ENCODE peak calls at places on chromosomes 7 and 10, in ten cellular contexts. I, U, K, R, H, D, G, P, Y and F are unnamed samples.

GRCh38 chr10:79148452-79149344 is 79.9 kb downstream of the ZMIZ1 start:
- DNase-seq in H (peak), I (no peak), R (peak), D (peak), U (no peak), Y (no peak), K (peak), G (peak), P (no peak), F (peak)

GRCh38 chr10:132158810-132159209 is 27.9 kb upstream of the DPYSL4 start:
- DNase-seq in U (no peak), H (no peak), Y (no peak), R (no peak), D (peak), I (no peak), K (no peak), G (no peak), P (no peak), F (no peak)

GRCh38 chr10:73905256-73906018 is 5.5 kb upstream of the PLAU start:
- DNase-seq in R (no peak), H (no peak), I (no peak), Y (no peak), K (no peak), U (no peak), G (no peak), D (no peak), P (no peak), F (no peak)

GRCh38 chr10:86180861-86181260 is 185.7 kb downstream of the GRID1 start:
- DNase-seq in K (peak), D (no peak), P (no peak), I (no peak), G (no peak), H (no peak), R (no peak), U (no peak), Y (no peak), F (no peak)

GRCh38 chr7:7051221-7051877 is 131.0 kb upstream of the C1GALT1 start:
- DNase-seq in Y (no peak), K (no peak), P (no peak), G (no peak), D (no peak), U (peak), R (peak), I (no peak), H (no peak), F (no peak)

GRCh38 chr7:32200593-32200992 is 130.4 kb upstream of the PDE1C start:
- DNase-seq in D (no peak), P (no peak), H (no peak), Y (no peak), G (no peak), U (no peak), I (no peak), R (no peak), K (no peak), F (no peak)

GRCh38 chr7:5797716-5798115 is 16.3 kb upstream of the RNF216 start:
- DNase-seq in Y (no peak), D (no peak), U (no peak), R (no peak), G (no peak), I (no peak), P (no peak), H (no peak), K (no peak), F (no peak)

GRCh38 chr10:59358576-59358975 is 3.8 kb downstream of the FAM13C start:
- DNase-seq in G (no peak), D (no peak), Y (no peak), I (no peak), P (no peak), R (no peak), U (no peak), H (no peak), K (no peak), F (no peak)

GRCh38 chr7:1368682-1369571 is 90.3 kb downstream of the MICALL2 start:
- DNase-seq in I (no peak), P (peak), G (no peak), R (no peak), Y (peak), K (no peak), D (no peak), H (no peak), U (peak), F (no peak)

GRCh38 chr7:3955026-3955425 is 654.0 kb downstream of the SDK1 start:
- DNase-seq in G (no peak), D (no peak), I (no peak), R (no peak), K (no peak), H (no peak), Y (no peak), U (no peak), P (no peak), F (no peak)

GRCh38 chr10:106614293-106614692 is 550.2 kb downstream of the SORCS1 start:
- DNase-seq in R (no peak), U (no peak), P (no peak), D (no peak), K (no peak), I (no peak), G (no peak), H (no peak), Y (no peak), F (no peak)

GRCh38 chr10:103083266-103083976 is 109.7 kb downstream of the NT5C2 start:
- DNase-seq in U (no peak), K (no peak), D (no peak), H (no peak), Y (no peak), G (no peak), I (no peak), P (no peak), R (no peak), F (no peak)

GRCh38 chr7:12092499-12093130 is 118.5 kb upstream of the TMEM106B start:
- DNase-seq in I (no peak), U (no peak), H (no peak), P (no peak), Y (no peak), K (no peak), D (no peak), R (no peak), G (no peak), F (no peak)

GRCh38 chr10:51620131-51620530 is 79.3 kb downstream of the CSTF2T start:
- DNase-seq in K (no peak), D (no peak), H (no peak), I (no peak), U (no peak), G (no peak), R (no peak), P (no peak), Y (no peak), F (no peak)

GRCh38 chr10:44132361-44133289 is 252.3 kb downstream of the CXCL12 start:
- DNase-seq in G (no peak), H (no peak), D (no peak), K (peak), I (no peak), R (peak), Y (no peak), P (no peak), U (no peak), F (no peak)

GRCh38 chr7:1846331-1847065 is 176.4 kb downstream of the ELFN1 start:
- DNase-seq in I (no peak), H (no peak), U (no peak), R (no peak), G (no peak), Y (no peak), D (peak), K (peak), P (no peak), F (no peak)

GRCh38 chr7:81173766-81174281 is 255.0 kb upstream of the SEMA3C start:
- DNase-seq in K (no peak), P (no peak), H (no peak), Y (peak), U (peak), G (no peak), R (no peak), I (no peak), D (no peak), F (no peak)

GRCh38 chr7:117704098-117704497 is 169.1 kb downstream of the CTTNBP2 start:
- DNase-seq in R (no peak), I (no peak), D (no peak), G (no peak), H (no peak), U (no peak), Y (no peak), K (no peak), P (no peak), F (no peak)

GRCh38 chr7:76149847-76150691 is 51.6 kb upstream of the SRRM3 start:
- DNase-seq in U (peak), R (no peak), P (no peak), I (no peak), G (no peak), H (no peak), D (no peak), Y (no peak), K (no peak), F (no peak)

GRCh38 chr10:51615764-51616298 is 83.6 kb downstream of the CSTF2T start:
- DNase-seq in K (no peak), R (no peak), P (no peak), G (no peak), H (no peak), D (no peak), U (no peak), I (no peak), Y (no peak), F (no peak)

GRCh38 chr10:61024801-61025201 is 80.8 kb upstream of the RHOBTB1 start:
- DNase-seq in D (no peak), I (no peak), Y (peak), G (no peak), P (peak), R (no peak), U (peak), K (no peak), H (no peak), F (no peak)

GRCh38 chr10:33032354-33033254 is 74.6 kb upstream of the ITGB1 start:
- DNase-seq in I (no peak), R (no peak), K (no peak), D (no peak), G (no peak), U (peak), P (no peak), H (peak), Y (peak), F (peak)

GRCh38 chr7:110442386-110442837 is 648.5 kb upstream of the LRRN3 start:
- DNase-seq in H (peak), Y (peak), R (no peak), P (peak), K (no peak), U (peak), D (no peak), G (no peak), I (no peak), F (peak)

GRCh38 chr7:116420003-116420402 is 79.5 kb upstream of the CAV2 start:
- DNase-seq in R (no peak), D (no peak), Y (no peak), K (no peak), H (no peak), U (no peak), P (no peak), I (no peak), G (no peak), F (no peak)

GRCh38 chr7:140397784-140398750 is at the start of gene SLC37A3:
- DNase-seq in R (peak), K (peak), G (peak), Y (peak), D (peak), I (peak), U (peak), P (peak), H (peak), F (peak)